ENCODE peak calls at places on chromosomes 11 and 22, in five cellular contexts. U is A549, Q is GM12878, D is K562, M is HepG2. N is an unnamed sample.

GRCh38 chr22:20429254-20430100 is 8.1 kb downstream of the SCARF2 start:
- DNase-seq in M (no peak), U (no peak), D (peak; percentile 100), Q (no peak), N (peak; percentile 84)

GRCh38 chr11:12363373-12363772 is 14.0 kb upstream of the PARVA start:
- DNase-seq in D (no peak), U (no peak), Q (no peak), M (no peak), N (no peak)

GRCh38 chr11:70281114-70281729 is 10.7 kb downstream of the PPFIA1 start:
- DNase-seq in M (no peak), U (no peak), D (no peak), Q (no peak), N (no peak)

GRCh38 chr11:61297741-61298140 is 2.6 kb upstream of the VWCE start:
- DNase-seq in U (no peak), M (peak; percentile 29), D (no peak), Q (no peak), N (no peak)

GRCh38 chr11:129846508-129847335 is 31.1 kb downstream of the TMEM45B start:
- DNase-seq in M (peak; percentile 83), U (peak; percentile 61), D (no peak), Q (peak; percentile 17), N (no peak)

GRCh38 chr22:44331881-44332714 is 19.3 kb upstream of the SHISAL1 start:
- DNase-seq in D (no peak), Q (no peak), M (no peak), U (peak; percentile 22), N (no peak)

GRCh38 chr11:72676874-72677341 is 2.7 kb upstream of the PDE2A start:
- DNase-seq in M (peak; percentile 15), U (peak; percentile 32), D (peak; percentile 96), Q (no peak), N (peak; percentile 94)

GRCh38 chr11:61747389-61748285 is 4.8 kb upstream of the MYRF start:
- DNase-seq in D (peak; percentile 86), U (peak; percentile 79), M (peak; percentile 67), Q (no peak), N (peak; percentile 88)

DNA sequence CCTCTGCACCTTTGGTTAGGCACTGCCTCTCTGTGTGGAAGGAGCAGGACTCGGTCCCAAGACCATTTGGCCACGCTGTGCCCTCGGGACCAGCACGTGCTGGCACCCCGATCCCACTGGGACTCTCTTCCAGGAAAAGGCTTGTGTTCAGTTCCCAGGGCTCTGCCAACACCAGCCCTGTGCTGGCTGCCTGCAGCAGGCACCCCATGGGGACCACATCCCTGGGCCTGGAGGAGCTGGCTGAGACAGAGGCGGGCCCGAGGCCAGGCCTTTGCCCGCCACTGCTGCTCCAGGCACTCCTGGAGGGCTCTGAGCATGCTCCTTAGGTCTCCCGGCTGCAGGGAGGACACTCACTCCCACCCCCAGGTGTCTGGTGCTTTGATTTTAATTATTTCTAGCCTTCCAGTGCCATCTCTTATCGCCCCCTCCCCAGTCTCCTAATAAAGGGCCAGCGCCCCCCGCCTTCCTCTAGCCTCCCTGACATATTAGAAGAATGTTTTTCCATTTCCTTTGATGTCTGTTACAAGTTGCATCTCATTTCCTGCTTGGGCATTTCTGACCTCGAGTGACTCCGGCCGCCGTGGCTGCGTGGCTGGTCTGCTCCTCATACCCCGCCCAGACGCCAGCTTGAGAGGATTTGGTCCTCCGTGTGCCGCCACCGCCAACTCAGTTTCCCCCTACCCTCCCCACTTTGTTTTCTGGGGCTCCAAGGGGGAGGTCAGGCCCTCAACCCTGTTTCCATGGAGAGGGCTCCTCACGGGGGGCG is 14.4 kb downstream of the CDKN1C start:
- DNase-seq in U (no peak), Q (no peak), D (no peak), M (no peak), N (peak; percentile 40)
- TF ChIP-seq ESRRA in U (no peak), Q (no peak), D (no peak), M (no peak), N (no peak)

DNA sequence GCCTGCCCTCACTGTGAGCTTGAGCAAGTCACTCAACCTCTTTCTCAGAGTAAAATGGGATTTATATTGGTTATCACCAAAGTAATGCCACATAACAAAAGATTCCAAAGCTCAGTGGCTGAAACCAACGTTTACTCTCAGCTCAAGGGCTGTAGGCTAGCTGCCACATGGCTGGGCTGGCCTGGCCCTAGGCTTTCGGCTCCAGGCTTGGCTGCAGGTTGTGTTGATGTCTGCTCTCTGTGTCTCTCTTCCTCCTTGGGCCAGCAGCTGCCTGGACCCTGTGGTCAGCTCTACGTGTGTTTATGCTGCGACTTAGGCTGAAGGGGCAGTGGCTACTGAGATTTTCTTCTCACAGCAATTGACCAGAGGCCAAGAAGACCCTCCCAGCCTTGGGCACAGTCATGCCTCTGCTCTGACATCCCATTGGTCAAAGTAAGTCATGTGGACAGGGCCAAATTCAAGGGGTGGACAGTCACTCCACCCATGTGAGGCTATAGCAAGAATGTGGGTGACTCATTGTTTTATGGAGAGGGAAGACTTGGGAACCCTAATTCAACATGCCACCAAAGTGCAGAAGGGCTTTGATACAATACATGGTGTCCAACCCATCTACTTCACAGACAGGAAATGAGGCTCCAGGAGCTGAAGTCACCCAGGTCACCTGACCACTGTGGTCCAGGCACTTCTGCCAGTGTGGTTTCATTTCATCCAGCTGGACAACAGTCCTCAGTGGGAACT is 90.6 kb downstream of the TSPAN18 start:
- DNase-seq in D (no peak), M (no peak), U (no peak), Q (no peak), N (no peak)
- TF ChIP-seq ESRRA in D (no peak), M (no peak), U (no peak), Q (no peak), N (no peak)

GRCh38 chr11:39675171-39675570 is 1784.3 kb downstream of the LRRC4C start:
- DNase-seq in U (no peak), Q (no peak), M (no peak), D (no peak), N (no peak)

GRCh38 chr11:39678996-39679395 is 1780.5 kb downstream of the LRRC4C start:
- DNase-seq in D (no peak), Q (no peak), M (no peak), U (no peak), N (no peak)

GRCh38 chr11:39668640-39669039 is 1790.8 kb downstream of the LRRC4C start:
- DNase-seq in Q (no peak), M (no peak), D (no peak), U (no peak), N (no peak)

DNA sequence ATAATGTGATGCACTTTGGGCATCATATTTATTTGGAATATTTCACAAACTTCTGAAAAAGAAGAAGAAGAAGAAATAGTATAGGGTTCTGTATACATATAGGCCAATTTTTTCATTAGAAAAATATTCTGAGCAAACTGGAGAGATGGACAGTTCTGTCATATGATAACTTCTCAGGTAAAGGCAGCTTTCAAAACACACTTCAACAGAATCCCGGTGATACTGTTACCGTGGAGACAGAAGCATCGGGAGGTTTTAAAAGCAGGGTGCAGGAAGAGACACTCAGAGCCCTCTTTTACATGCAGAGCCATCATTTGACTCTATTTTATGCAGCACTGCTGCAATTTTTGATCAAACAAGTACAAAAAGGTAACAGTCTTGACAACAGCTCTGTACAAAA is 1785.5 kb downstream of the LRRC4C start:
- DNase-seq in U (no peak), Q (no peak), D (no peak), M (no peak), N (no peak)
- TF ChIP-seq ESRRA in U (no peak), Q (no peak), D (no peak), M (no peak), N (no peak)

GRCh38 chr11:31512117-31512516 is 2.5 kb downstream of the ELP4 start:
- DNase-seq in Q (no peak), U (no peak), M (no peak), D (no peak), N (no peak)

GRCh38 chr11:31509412-31510345 is at the start of the genes ELP4 and IMMP1L:
- DNase-seq in D (peak; percentile 97), Q (peak; percentile 90), U (peak; percentile 97), M (peak; percentile 97), N (peak; percentile 96)

GRCh38 chr11:31509017-31509411 is 408 bp downstream of the IMMP1L start:
- DNase-seq in D (no peak), M (peak; percentile 6), U (no peak), Q (no peak), N (no peak)
- TF ChIP-seq ESRRA in D (no peak), M (no peak), U (no peak), Q (no peak), N (no peak)

DNA sequence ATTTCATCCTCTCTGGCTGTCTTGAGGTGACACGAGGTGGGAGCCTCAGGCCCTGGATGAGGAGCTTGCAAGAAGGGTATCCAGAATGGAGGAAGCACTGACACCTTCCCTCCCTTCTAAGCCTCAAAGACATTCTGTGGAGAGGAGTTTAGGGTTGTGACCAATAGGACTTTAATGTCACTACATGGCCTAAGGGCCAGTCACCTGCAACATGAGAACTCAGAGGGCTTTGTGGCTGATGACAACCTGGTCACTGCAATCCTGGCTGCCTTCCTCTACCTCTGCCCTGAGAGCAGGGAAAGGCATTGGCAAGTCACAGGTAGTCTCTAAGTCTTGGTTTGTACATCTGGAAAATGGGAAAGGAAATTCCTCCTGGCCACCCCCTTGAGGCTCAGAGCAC is 33.7 kb downstream of the PISD start:
- DNase-seq in Q (no peak), D (no peak), U (no peak), M (no peak), N (no peak)
- TF ChIP-seq ESRRA in Q (no peak), D (no peak), U (no peak), M (no peak), N (no peak)